ENCODE peak calls at places on chromosomes 12 and 14, in nine cellular contexts. M, D, Q, W, X, P, A, B and T are unnamed samples.
A peak's percentile ranks its signal among the peaks of the same experiment; 100 is the strongest.

GRCh38 chr12:42802688-42803279 is 213.2 kb upstream of the PRICKLE1 start:
- DNase-seq in Q (peak; percentile 60), D (no peak), A (no peak), B (no peak), X (no peak), M (no peak), P (no peak), W (no peak), T (no peak)

GRCh38 chr14:59359451-59360124 is 105.6 kb downstream of the GPR135 start:
- DNase-seq in B (no peak), W (no peak), M (no peak), X (no peak), A (no peak), D (no peak), Q (peak; percentile 41), P (no peak), T (no peak)

GRCh38 chr12:47757840-47758583 is 668 bp downstream of the RAPGEF3 start:
- DNase-seq in B (peak; percentile 50), A (peak; percentile 21), Q (no peak), D (peak; percentile 52), P (peak; percentile 82), W (no peak), M (no peak), X (no peak), T (no peak)

GRCh38 chr14:37697489-37698121 is 102.2 kb downstream of the TTC6 start:
- DNase-seq in A (no peak), X (no peak), Q (peak; percentile 90), W (no peak), B (no peak), M (no peak), P (no peak), D (no peak), T (peak; percentile 24)

GRCh38 chr12:47820631-47821345 is 1.1 kb upstream of the HDAC7 start:
- DNase-seq in Q (peak; percentile 97), A (peak; percentile 94), P (peak; percentile 84), D (peak; percentile 72), B (peak; percentile 88), W (peak; percentile 96), X (peak; percentile 92), M (peak; percentile 89), T (peak; percentile 98)

GRCh38 chr14:34678306-34678705 is 36.1 kb downstream of the CFL2 start:
- DNase-seq in X (no peak), P (no peak), A (no peak), D (no peak), M (no peak), B (no peak), Q (peak; percentile 77), W (no peak), T (no peak)

GRCh38 chr14:37170993-37171392 is 1.4 kb downstream of the SLC25A21 start:
- DNase-seq in M (no peak), B (no peak), W (no peak), P (no peak), D (no peak), Q (no peak), A (no peak), X (no peak), T (no peak)

GRCh38 chr14:81162941-81163340 is 57.8 kb downstream of the GTF2A1 start:
- DNase-seq in X (no peak), W (peak; percentile 34), D (no peak), A (no peak), P (no peak), M (no peak), Q (no peak), B (no peak), T (no peak)

GRCh38 chr12:70603044-70603443 is 34.2 kb downstream of the PTPRB start:
- DNase-seq in M (no peak), W (no peak), D (no peak), P (no peak), B (no peak), Q (peak; percentile 58), X (no peak), A (no peak), T (no peak)
- TF ChIP-seq CTCF in M (no peak), W (no peak), D (no peak), P (no peak), B (no peak), Q (no peak), X (no peak), A (no peak), T (no peak)

GRCh38 chr14:73795466-73795865 is 56.2 kb upstream of the PTGR2 start:
- DNase-seq in W (no peak), A (no peak), B (no peak), D (no peak), Q (no peak), M (no peak), X (no peak), P (no peak), T (no peak)

GRCh38 chr14:73792476-73792875 is 59.2 kb upstream of the PTGR2 start:
- DNase-seq in M (no peak), W (no peak), B (no peak), D (no peak), X (no peak), A (peak; percentile 36), P (no peak), Q (no peak), T (no peak)

GRCh38 chr14:73797540-73797925 is 54.1 kb upstream of the PTGR2 start:
- DNase-seq in M (no peak), X (no peak), P (no peak), B (no peak), A (no peak), Q (no peak), D (no peak), W (no peak), T (no peak)

GRCh38 chr14:73796881-73797539 is 54.6 kb upstream of the PTGR2 start:
- DNase-seq in D (no peak), B (no peak), W (no peak), M (no peak), A (no peak), Q (peak; percentile 81), X (no peak), P (no peak), T (no peak)

DNA sequence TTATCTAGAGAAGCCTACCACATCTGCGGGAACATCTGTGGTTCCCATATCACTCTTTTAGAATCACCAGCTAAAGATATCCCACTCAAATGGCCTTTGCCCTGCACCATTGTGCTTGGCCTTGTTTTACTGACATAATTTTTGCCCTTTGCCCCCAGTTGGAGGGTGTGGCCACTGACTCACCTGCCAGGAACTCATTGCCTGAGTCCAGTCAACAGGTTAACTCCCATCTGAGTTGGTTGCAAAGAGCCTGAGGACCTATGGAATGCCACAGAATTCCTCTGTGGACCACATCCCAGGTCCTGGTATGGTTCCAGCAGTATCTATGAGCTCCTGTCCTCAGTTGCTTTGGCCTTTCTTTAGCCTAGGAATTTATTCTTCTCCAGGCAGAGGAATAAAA is 55.7 kb upstream of the PTGR2 start:
- DNase-seq in Q (peak; percentile 93), D (peak; percentile 63), W (no peak), X (no peak), M (no peak), P (no peak), A (no peak), B (no peak), T (peak; percentile 85)
- H3K27ac ChIP-seq in Q (no peak overlapping the region), D (peak overlapping the region; percentile 30), W (no peak overlapping the region), X (no peak overlapping the region), M (no peak overlapping the region), P (peak overlapping the region; percentile 8), A (no peak overlapping the region), B (no peak overlapping the region), T (peak overlapping the region; percentile 67)

GRCh38 chr14:92325835-92326234 is 2.9 kb downstream of the SLC24A4 start:
- DNase-seq in M (no peak), D (no peak), B (no peak), X (no peak), P (no peak), Q (no peak), W (no peak), A (no peak), T (no peak)

GRCh38 chr14:92323031-92323915 is at the start of gene SLC24A4:
- DNase-seq in P (peak; percentile 67), X (no peak), D (no peak), B (no peak), M (no peak), Q (peak; percentile 22), A (peak; percentile 75), W (peak; percentile 3), T (peak; percentile 25)

GRCh38 chr14:92323916-92324818 is 1.2 kb downstream of the SLC24A4 start:
- DNase-seq in M (no peak), B (no peak), W (no peak), P (no peak), D (no peak), X (no peak), Q (no peak), A (peak; percentile 9), T (no peak)

GRCh38 chr14:92334050-92334449 is 11.1 kb downstream of the SLC24A4 start:
- DNase-seq in A (no peak), Q (no peak), B (no peak), M (no peak), D (no peak), W (no peak), X (no peak), P (no peak), T (no peak)

DNA sequence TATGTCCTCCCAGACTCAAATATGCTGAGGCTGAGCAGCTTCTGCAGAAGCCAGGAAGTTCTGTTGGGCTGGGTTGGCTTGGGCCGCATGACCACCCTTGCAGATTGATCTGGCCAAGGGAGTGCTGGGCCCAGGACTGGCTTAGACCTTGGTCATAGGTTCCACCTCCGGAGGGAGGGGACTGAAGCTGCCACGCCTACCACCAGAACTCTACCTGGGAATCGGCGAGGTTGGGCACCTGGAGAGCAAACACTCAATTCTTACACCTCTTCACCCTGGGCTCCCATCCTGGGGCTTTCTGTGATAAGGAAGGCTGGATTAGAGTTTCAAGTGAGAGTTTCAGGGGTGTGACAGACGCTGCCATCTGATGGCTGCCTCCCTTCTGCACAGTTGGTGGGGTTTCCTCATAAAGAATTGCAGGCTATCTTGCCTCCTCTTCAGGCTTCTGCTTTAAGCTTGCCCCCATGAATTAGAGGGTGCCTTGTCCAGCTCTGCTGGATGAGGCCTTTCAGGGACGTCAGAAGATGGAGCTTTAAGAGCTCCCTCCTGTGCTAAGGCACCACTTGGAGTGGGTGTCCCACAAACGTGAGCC is 5.8 kb downstream of the SLC24A4 start:
- DNase-seq in M (no peak), X (no peak), P (no peak), W (no peak), A (no peak), B (no peak), Q (no peak), D (no peak), T (no peak)
- TF ChIP-seq CTCF in M (no peak), X (no peak), P (no peak), W (no peak), A (peak; percentile 30), B (no peak), Q (no peak), D (no peak), T (no peak)

GRCh38 chr14:23633160-23633701 is 2.9 kb upstream of the DHRS2 start:
- DNase-seq in D (no peak), A (peak; percentile 11), W (no peak), Q (no peak), B (no peak), M (no peak), X (no peak), P (no peak), T (no peak)

GRCh38 chr14:23631234-23631633 is 4.9 kb upstream of the DHRS2 start:
- DNase-seq in Q (no peak), D (no peak), X (no peak), A (no peak), P (no peak), W (no peak), B (no peak), M (no peak), T (no peak)

GRCh38 chr14:23630687-23631086 is 5.5 kb upstream of the DHRS2 start:
- DNase-seq in W (no peak), B (no peak), Q (no peak), X (no peak), M (no peak), D (no peak), P (no peak), A (no peak), T (no peak)

GRCh38 chr14:23632461-23633159 is 3.6 kb upstream of the DHRS2 start:
- DNase-seq in A (no peak), D (no peak), W (no peak), X (no peak), M (no peak), B (no peak), Q (no peak), P (no peak), T (no peak)

GRCh38 chr14:23631702-23632460 is 4.3 kb upstream of the DHRS2 start:
- DNase-seq in B (peak; percentile 79), P (peak; percentile 81), X (peak; percentile 82), A (peak; percentile 84), W (peak; percentile 73), D (peak; percentile 76), Q (peak; percentile 35), M (no peak), T (peak; percentile 88)
- H3K27ac ChIP-seq in B (peak overlapping the region; percentile 34), P (no peak overlapping the region), X (no peak overlapping the region), A (no peak overlapping the region), W (no peak overlapping the region), D (no peak overlapping the region), Q (no peak overlapping the region), M (no peak overlapping the region), T (no peak overlapping the region)